ENCODE peak calls at places on chromosomes 12 and 14, in eight cellular contexts. One of them, this sample, is unnamed.

GRCh38 chr12:96034631-96035282 is 630 bp downstream of the LTA4H start:
- DNase-seq in stomach: no peak
- DNase-seq in CD4-positive, alpha-beta T cell: no peak
- DNase-seq in tibial artery: no peak
- DNase-seq in upper lobe of left lung: no peak
- DNase-seq in lower lobe of right lung: peak
- DNase-seq in IMR-90: peak
- DNase-seq in H9: peak
- DNase-seq in this sample: peak

GRCh38 chr14:94171208-94171607 is 2.9 kb upstream of the PPP4R4 start:
- DNase-seq in stomach: no peak
- DNase-seq in CD4-positive, alpha-beta T cell: no peak
- DNase-seq in tibial artery: no peak
- DNase-seq in upper lobe of left lung: no peak
- DNase-seq in lower lobe of right lung: no peak
- DNase-seq in IMR-90: peak
- DNase-seq in H9: no peak
- DNase-seq in this sample: no peak

GRCh38 chr12:90099288-90099687 is 390.6 kb upstream of the ATP2B1 start:
- DNase-seq in stomach: no peak
- DNase-seq in CD4-positive, alpha-beta T cell: no peak
- DNase-seq in tibial artery: no peak
- DNase-seq in upper lobe of left lung: no peak
- DNase-seq in lower lobe of right lung: no peak
- DNase-seq in IMR-90: peak
- DNase-seq in H9: no peak
- DNase-seq in this sample: peak

GRCh38 chr12:79055926-79056674 is 191.5 kb downstream of the SYT1 start:
- DNase-seq in stomach: no peak
- DNase-seq in CD4-positive, alpha-beta T cell: no peak
- DNase-seq in tibial artery: no peak
- DNase-seq in upper lobe of left lung: no peak
- DNase-seq in lower lobe of right lung: no peak
- DNase-seq in IMR-90: peak
- DNase-seq in H9: no peak
- DNase-seq in this sample: peak

GRCh38 chr12:110107369-110108281 is 16.5 kb upstream of the IFT81 start:
- DNase-seq in stomach: no peak
- DNase-seq in CD4-positive, alpha-beta T cell: no peak
- DNase-seq in tibial artery: peak
- DNase-seq in upper lobe of left lung: no peak
- DNase-seq in lower lobe of right lung: no peak
- DNase-seq in IMR-90: peak
- DNase-seq in H9: no peak
- DNase-seq in this sample: peak

GRCh38 chr14:76293221-76293620 is 82.7 kb upstream of the ESRRB start:
- DNase-seq in stomach: no peak
- DNase-seq in CD4-positive, alpha-beta T cell: no peak
- DNase-seq in tibial artery: peak
- DNase-seq in upper lobe of left lung: no peak
- DNase-seq in lower lobe of right lung: no peak
- DNase-seq in IMR-90: no peak
- DNase-seq in H9: no peak
- DNase-seq in this sample: no peak

GRCh38 chr14:30129795-30130194 is 202.1 kb upstream of the PRKD1 start:
- DNase-seq in stomach: no peak
- DNase-seq in CD4-positive, alpha-beta T cell: no peak
- DNase-seq in tibial artery: no peak
- DNase-seq in upper lobe of left lung: no peak
- DNase-seq in lower lobe of right lung: no peak
- DNase-seq in IMR-90: peak
- DNase-seq in H9: peak
- DNase-seq in this sample: no peak

GRCh38 chr12:5623411-5623810 is 191.5 kb downstream of the NTF3 start:
- DNase-seq in stomach: no peak
- DNase-seq in CD4-positive, alpha-beta T cell: no peak
- DNase-seq in tibial artery: no peak
- DNase-seq in upper lobe of left lung: no peak
- DNase-seq in lower lobe of right lung: no peak
- DNase-seq in IMR-90: no peak
- DNase-seq in H9: peak
- DNase-seq in this sample: no peak

GRCh38 chr12:111636209-111636928 is 37.3 kb upstream of the ATXN2 start:
- DNase-seq in stomach: peak
- DNase-seq in CD4-positive, alpha-beta T cell: no peak
- DNase-seq in tibial artery: peak
- DNase-seq in upper lobe of left lung: no peak
- DNase-seq in lower lobe of right lung: peak
- DNase-seq in IMR-90: peak
- DNase-seq in H9: peak
- DNase-seq in this sample: peak

GRCh38 chr14:32635103-32635719 is 303.5 kb upstream of the NPAS3 start:
- DNase-seq in stomach: no peak
- DNase-seq in CD4-positive, alpha-beta T cell: no peak
- DNase-seq in tibial artery: no peak
- DNase-seq in upper lobe of left lung: no peak
- DNase-seq in lower lobe of right lung: no peak
- DNase-seq in IMR-90: peak
- DNase-seq in H9: no peak
- DNase-seq in this sample: peak

GRCh38 chr12:124588689-124589318 is 21.4 kb upstream of the NCOR2 start:
- DNase-seq in stomach: no peak
- DNase-seq in CD4-positive, alpha-beta T cell: peak
- DNase-seq in tibial artery: peak
- DNase-seq in upper lobe of left lung: no peak
- DNase-seq in lower lobe of right lung: no peak
- DNase-seq in IMR-90: peak
- DNase-seq in H9: no peak
- DNase-seq in this sample: peak

GRCh38 chr14:29529418-29529817 is 398.2 kb downstream of the PRKD1 start:
- DNase-seq in stomach: no peak
- DNase-seq in CD4-positive, alpha-beta T cell: no peak
- DNase-seq in tibial artery: no peak
- DNase-seq in upper lobe of left lung: no peak
- DNase-seq in lower lobe of right lung: no peak
- DNase-seq in IMR-90: peak
- DNase-seq in H9: no peak
- DNase-seq in this sample: peak

GRCh38 chr12:16389594-16389993 is 42.1 kb downstream of the MGST1 start:
- DNase-seq in stomach: no peak
- DNase-seq in CD4-positive, alpha-beta T cell: no peak
- DNase-seq in tibial artery: no peak
- DNase-seq in upper lobe of left lung: no peak
- DNase-seq in lower lobe of right lung: no peak
- DNase-seq in IMR-90: peak
- DNase-seq in H9: no peak
- DNase-seq in this sample: no peak

GRCh38 chr12:53664191-53664590 is 11.7 kb downstream of the ATP5MC2 start:
- DNase-seq in stomach: no peak
- DNase-seq in CD4-positive, alpha-beta T cell: no peak
- DNase-seq in tibial artery: no peak
- DNase-seq in upper lobe of left lung: no peak
- DNase-seq in lower lobe of right lung: no peak
- DNase-seq in IMR-90: no peak
- DNase-seq in H9: no peak
- DNase-seq in this sample: no peak

DNA sequence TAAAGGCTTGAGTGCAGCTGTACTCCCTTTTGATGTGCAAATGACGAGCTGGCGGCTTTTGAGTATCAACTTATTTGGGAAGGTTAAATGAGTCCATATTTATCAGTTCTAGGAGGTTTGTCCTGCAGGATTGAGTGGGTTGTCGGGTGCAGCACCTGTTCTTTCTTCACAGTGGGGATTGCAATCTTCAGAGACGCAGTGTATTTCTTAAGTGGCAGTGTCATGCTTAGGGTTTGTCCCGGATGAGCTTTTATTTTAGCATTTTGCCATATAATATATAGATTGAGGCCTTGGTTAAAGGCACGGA is 1.2 kb downstream of the FUT8 start:
- DNase-seq in stomach: no peak
- DNase-seq in CD4-positive, alpha-beta T cell: no peak
- DNase-seq in tibial artery: no peak
- DNase-seq in upper lobe of left lung: no peak
- DNase-seq in lower lobe of right lung: no peak
- DNase-seq in IMR-90: no peak
- DNase-seq in H9: no peak
- DNase-seq in this sample: no peak
- H3K27ac ChIP-seq in stomach: peak
- H3K27ac ChIP-seq in CD4-positive, alpha-beta T cell: peak
- H3K27ac ChIP-seq in tibial artery: peak
- H3K27ac ChIP-seq in upper lobe of left lung: peak
- H3K27ac ChIP-seq in lower lobe of right lung: no peak
- H3K27ac ChIP-seq in IMR-90: peak
- H3K27ac ChIP-seq in H9: no peak
- H3K27ac ChIP-seq in this sample: no peak

GRCh38 chr14:100292301-100292775 is 13.9 kb downstream of the SLC25A29 start:
- DNase-seq in stomach: no peak
- DNase-seq in CD4-positive, alpha-beta T cell: no peak
- DNase-seq in tibial artery: no peak
- DNase-seq in upper lobe of left lung: peak
- DNase-seq in lower lobe of right lung: no peak
- DNase-seq in IMR-90: no peak
- DNase-seq in H9: no peak
- DNase-seq in this sample: no peak
- H3K27ac ChIP-seq in stomach: no peak
- H3K27ac ChIP-seq in CD4-positive, alpha-beta T cell: no peak
- H3K27ac ChIP-seq in tibial artery: no peak
- H3K27ac ChIP-seq in upper lobe of left lung: no peak
- H3K27ac ChIP-seq in lower lobe of right lung: no peak
- H3K27ac ChIP-seq in IMR-90: no peak
- H3K27ac ChIP-seq in H9: no peak
- H3K27ac ChIP-seq in this sample: no peak

GRCh38 chr12:12557733-12558132 is 4.9 kb downstream of the DUSP16 start:
- DNase-seq in stomach: no peak
- DNase-seq in CD4-positive, alpha-beta T cell: no peak
- DNase-seq in tibial artery: no peak
- DNase-seq in upper lobe of left lung: no peak
- DNase-seq in lower lobe of right lung: no peak
- DNase-seq in IMR-90: no peak
- DNase-seq in H9: no peak
- DNase-seq in this sample: no peak
- H3K27ac ChIP-seq in stomach: no peak
- H3K27ac ChIP-seq in CD4-positive, alpha-beta T cell: no peak
- H3K27ac ChIP-seq in tibial artery: no peak
- H3K27ac ChIP-seq in upper lobe of left lung: no peak
- H3K27ac ChIP-seq in lower lobe of right lung: no peak
- H3K27ac ChIP-seq in IMR-90: no peak
- H3K27ac ChIP-seq in H9: peak
- H3K27ac ChIP-seq in this sample: no peak

DNA sequence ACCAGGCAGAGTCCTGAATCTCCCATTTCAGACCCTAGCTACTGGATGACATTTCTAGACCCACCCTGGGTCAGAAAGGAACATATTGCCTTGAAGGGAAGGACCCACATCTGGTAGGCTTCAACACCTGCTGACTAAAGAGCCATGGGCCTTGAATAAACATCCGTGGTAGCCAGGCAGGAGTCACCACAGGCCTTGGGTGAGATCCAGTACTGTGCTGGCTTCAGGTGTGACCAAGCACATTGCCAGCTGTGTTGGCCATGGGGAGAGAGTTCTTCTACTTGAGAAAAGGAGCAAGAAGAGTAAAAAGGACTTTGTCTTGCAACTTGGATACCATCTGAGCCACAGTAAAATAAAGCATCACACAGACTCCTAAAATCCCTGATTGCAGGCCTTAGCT is 332.6 kb downstream of the SLC16A7 start:
- DNase-seq in stomach: peak
- DNase-seq in CD4-positive, alpha-beta T cell: no peak
- DNase-seq in tibial artery: no peak
- DNase-seq in upper lobe of left lung: no peak
- DNase-seq in lower lobe of right lung: no peak
- DNase-seq in IMR-90: peak
- DNase-seq in H9: no peak
- DNase-seq in this sample: no peak
- H3K27ac ChIP-seq in stomach: no peak
- H3K27ac ChIP-seq in CD4-positive, alpha-beta T cell: no peak
- H3K27ac ChIP-seq in tibial artery: no peak
- H3K27ac ChIP-seq in upper lobe of left lung: no peak
- H3K27ac ChIP-seq in lower lobe of right lung: no peak
- H3K27ac ChIP-seq in IMR-90: no peak
- H3K27ac ChIP-seq in H9: no peak
- H3K27ac ChIP-seq in this sample: no peak

GRCh38 chr12:47307680-47308399 is 228.1 kb upstream of the AMIGO2 start:
- DNase-seq in stomach: peak
- DNase-seq in CD4-positive, alpha-beta T cell: peak
- DNase-seq in tibial artery: peak
- DNase-seq in upper lobe of left lung: no peak
- DNase-seq in lower lobe of right lung: no peak
- DNase-seq in IMR-90: peak
- DNase-seq in H9: peak
- DNase-seq in this sample: peak
- H3K27ac ChIP-seq in stomach: no peak
- H3K27ac ChIP-seq in CD4-positive, alpha-beta T cell: peak
- H3K27ac ChIP-seq in tibial artery: no peak
- H3K27ac ChIP-seq in upper lobe of left lung: peak
- H3K27ac ChIP-seq in lower lobe of right lung: no peak
- H3K27ac ChIP-seq in IMR-90: no peak
- H3K27ac ChIP-seq in H9: no peak
- H3K27ac ChIP-seq in this sample: no peak

This sample was measured in A673.